ENCODE peak calls at places on chromosomes 6 and 20, in seven cellular contexts. One of them, this sample, is unnamed.
A peak's percentile ranks its signal among the peaks of the same experiment; 100 is the strongest.

GRCh38 chr20:54234991-54235390 is 27.1 kb downstream of the PFDN4 start:
- DNase-seq in CD8-positive, alpha-beta T cell: no peak
- DNase-seq in stimulated activated CD8-positive, alpha-beta memory T cell treated with anti-CD3 and anti-CD28 coated beads, Interleukin-7, amount 100 ng/mL, for 48 hours: no peak
- DNase-seq in GM13976: no peak
- DNase-seq in A549: no peak
- DNase-seq in naive thymus-derived CD8-positive, alpha-beta T cell: no peak
- DNase-seq in NCI-H2081: no peak
- DNase-seq in this sample: no peak

GRCh38 chr6:92577077-92577719 is 842.2 kb downstream of the EPHA7 start:
- DNase-seq in CD8-positive, alpha-beta T cell: no peak
- DNase-seq in stimulated activated CD8-positive, alpha-beta memory T cell treated with anti-CD3 and anti-CD28 coated beads, Interleukin-7, amount 100 ng/mL, for 48 hours: no peak
- DNase-seq in GM13976: no peak
- DNase-seq in A549: no peak
- DNase-seq in naive thymus-derived CD8-positive, alpha-beta T cell: no peak
- DNase-seq in NCI-H2081: no peak
- DNase-seq in this sample: peak; percentile 43

GRCh38 chr6:31776961-31777666 is at the start of gene VWA7:
- DNase-seq in CD8-positive, alpha-beta T cell: peak; percentile 60
- DNase-seq in stimulated activated CD8-positive, alpha-beta memory T cell treated with anti-CD3 and anti-CD28 coated beads, Interleukin-7, amount 100 ng/mL, for 48 hours: peak; percentile 78
- DNase-seq in GM13976: peak; percentile 95
- DNase-seq in A549: peak; percentile 87
- DNase-seq in naive thymus-derived CD8-positive, alpha-beta T cell: no peak
- DNase-seq in NCI-H2081: peak; percentile 37
- DNase-seq in this sample: peak; percentile 90

GRCh38 chr20:24747015-24747712 is 201.9 kb upstream of the CST7 start:
- DNase-seq in CD8-positive, alpha-beta T cell: no peak
- DNase-seq in stimulated activated CD8-positive, alpha-beta memory T cell treated with anti-CD3 and anti-CD28 coated beads, Interleukin-7, amount 100 ng/mL, for 48 hours: no peak
- DNase-seq in GM13976: no peak
- DNase-seq in A549: no peak
- DNase-seq in naive thymus-derived CD8-positive, alpha-beta T cell: no peak
- DNase-seq in NCI-H2081: no peak
- DNase-seq in this sample: no peak

GRCh38 chr6:11350294-11350693 is 117.8 kb upstream of the NEDD9 start:
- DNase-seq in CD8-positive, alpha-beta T cell: no peak
- DNase-seq in stimulated activated CD8-positive, alpha-beta memory T cell treated with anti-CD3 and anti-CD28 coated beads, Interleukin-7, amount 100 ng/mL, for 48 hours: no peak
- DNase-seq in GM13976: no peak
- DNase-seq in A549: no peak
- DNase-seq in naive thymus-derived CD8-positive, alpha-beta T cell: no peak
- DNase-seq in NCI-H2081: no peak
- DNase-seq in this sample: no peak

GRCh38 chr6:167504412-167504961 is 179.6 kb downstream of the TTLL2 start:
- DNase-seq in CD8-positive, alpha-beta T cell: no peak
- DNase-seq in stimulated activated CD8-positive, alpha-beta memory T cell treated with anti-CD3 and anti-CD28 coated beads, Interleukin-7, amount 100 ng/mL, for 48 hours: no peak
- DNase-seq in GM13976: no peak
- DNase-seq in A549: no peak
- DNase-seq in naive thymus-derived CD8-positive, alpha-beta T cell: no peak
- DNase-seq in NCI-H2081: no peak
- DNase-seq in this sample: no peak

GRCh38 chr6:163349001-163349680 is 65.4 kb upstream of the QKI start:
- DNase-seq in CD8-positive, alpha-beta T cell: no peak
- DNase-seq in stimulated activated CD8-positive, alpha-beta memory T cell treated with anti-CD3 and anti-CD28 coated beads, Interleukin-7, amount 100 ng/mL, for 48 hours: no peak
- DNase-seq in GM13976: no peak
- DNase-seq in A549: no peak
- DNase-seq in naive thymus-derived CD8-positive, alpha-beta T cell: no peak
- DNase-seq in NCI-H2081: no peak
- DNase-seq in this sample: no peak

GRCh38 chr6:38432479-38432878 is 207.2 kb downstream of the BTBD9 start:
- DNase-seq in CD8-positive, alpha-beta T cell: no peak
- DNase-seq in stimulated activated CD8-positive, alpha-beta memory T cell treated with anti-CD3 and anti-CD28 coated beads, Interleukin-7, amount 100 ng/mL, for 48 hours: no peak
- DNase-seq in GM13976: no peak
- DNase-seq in A549: no peak
- DNase-seq in naive thymus-derived CD8-positive, alpha-beta T cell: no peak
- DNase-seq in NCI-H2081: no peak
- DNase-seq in this sample: no peak

GRCh38 chr6:79146426-79146825 is 68.4 kb upstream of the PHIP start:
- DNase-seq in CD8-positive, alpha-beta T cell: no peak
- DNase-seq in stimulated activated CD8-positive, alpha-beta memory T cell treated with anti-CD3 and anti-CD28 coated beads, Interleukin-7, amount 100 ng/mL, for 48 hours: no peak
- DNase-seq in GM13976: no peak
- DNase-seq in A549: no peak
- DNase-seq in naive thymus-derived CD8-positive, alpha-beta T cell: no peak
- DNase-seq in NCI-H2081: no peak
- DNase-seq in this sample: no peak

GRCh38 chr20:33209789-33210188 is 7.4 kb upstream of the BPIFA3 start:
- DNase-seq in CD8-positive, alpha-beta T cell: peak; percentile 28
- DNase-seq in stimulated activated CD8-positive, alpha-beta memory T cell treated with anti-CD3 and anti-CD28 coated beads, Interleukin-7, amount 100 ng/mL, for 48 hours: no peak
- DNase-seq in GM13976: peak; percentile 58
- DNase-seq in A549: peak; percentile 43
- DNase-seq in naive thymus-derived CD8-positive, alpha-beta T cell: peak; percentile 22
- DNase-seq in NCI-H2081: no peak
- DNase-seq in this sample: peak; percentile 40

GRCh38 chr20:10557685-10558084 is 116.1 kb downstream of the JAG1 start:
- DNase-seq in CD8-positive, alpha-beta T cell: no peak
- DNase-seq in stimulated activated CD8-positive, alpha-beta memory T cell treated with anti-CD3 and anti-CD28 coated beads, Interleukin-7, amount 100 ng/mL, for 48 hours: no peak
- DNase-seq in GM13976: no peak
- DNase-seq in A549: peak; percentile 25
- DNase-seq in naive thymus-derived CD8-positive, alpha-beta T cell: no peak
- DNase-seq in NCI-H2081: no peak
- DNase-seq in this sample: no peak

GRCh38 chr6:166949533-166950442 is 6.6 kb downstream of the RNASET2 start:
- DNase-seq in CD8-positive, alpha-beta T cell: no peak
- DNase-seq in stimulated activated CD8-positive, alpha-beta memory T cell treated with anti-CD3 and anti-CD28 coated beads, Interleukin-7, amount 100 ng/mL, for 48 hours: no peak
- DNase-seq in GM13976: no peak
- DNase-seq in A549: no peak
- DNase-seq in naive thymus-derived CD8-positive, alpha-beta T cell: no peak
- DNase-seq in NCI-H2081: no peak
- DNase-seq in this sample: no peak

GRCh38 chr6:140537834-140538680 is 1163.6 kb upstream of the CITED2 start:
- DNase-seq in CD8-positive, alpha-beta T cell: no peak
- DNase-seq in stimulated activated CD8-positive, alpha-beta memory T cell treated with anti-CD3 and anti-CD28 coated beads, Interleukin-7, amount 100 ng/mL, for 48 hours: no peak
- DNase-seq in GM13976: no peak
- DNase-seq in A549: peak; percentile 79
- DNase-seq in naive thymus-derived CD8-positive, alpha-beta T cell: no peak
- DNase-seq in NCI-H2081: no peak
- DNase-seq in this sample: peak; percentile 91

GRCh38 chr20:4341804-4342560 is 326.6 kb upstream of the RNF24 start:
- DNase-seq in CD8-positive, alpha-beta T cell: no peak
- DNase-seq in stimulated activated CD8-positive, alpha-beta memory T cell treated with anti-CD3 and anti-CD28 coated beads, Interleukin-7, amount 100 ng/mL, for 48 hours: no peak
- DNase-seq in GM13976: no peak
- DNase-seq in A549: no peak
- DNase-seq in naive thymus-derived CD8-positive, alpha-beta T cell: no peak
- DNase-seq in NCI-H2081: no peak
- DNase-seq in this sample: peak; percentile 87

GRCh38 chr6:119626884-119627619 is 277.5 kb upstream of the MAN1A1 start:
- DNase-seq in CD8-positive, alpha-beta T cell: no peak
- DNase-seq in stimulated activated CD8-positive, alpha-beta memory T cell treated with anti-CD3 and anti-CD28 coated beads, Interleukin-7, amount 100 ng/mL, for 48 hours: no peak
- DNase-seq in GM13976: no peak
- DNase-seq in A549: no peak
- DNase-seq in naive thymus-derived CD8-positive, alpha-beta T cell: no peak
- DNase-seq in NCI-H2081: no peak
- DNase-seq in this sample: peak; percentile 3

GRCh38 chr20:4060856-4061440 is 45.6 kb upstream of the RNF24 start:
- DNase-seq in CD8-positive, alpha-beta T cell: no peak
- DNase-seq in stimulated activated CD8-positive, alpha-beta memory T cell treated with anti-CD3 and anti-CD28 coated beads, Interleukin-7, amount 100 ng/mL, for 48 hours: no peak
- DNase-seq in GM13976: no peak
- DNase-seq in A549: no peak
- DNase-seq in naive thymus-derived CD8-positive, alpha-beta T cell: no peak
- DNase-seq in NCI-H2081: no peak
- DNase-seq in this sample: no peak

GRCh38 chr20:15491564-15491963 is 1081.7 kb downstream of the KIF16B start:
- DNase-seq in CD8-positive, alpha-beta T cell: no peak
- DNase-seq in stimulated activated CD8-positive, alpha-beta memory T cell treated with anti-CD3 and anti-CD28 coated beads, Interleukin-7, amount 100 ng/mL, for 48 hours: no peak
- DNase-seq in GM13976: no peak
- DNase-seq in A549: peak; percentile 11
- DNase-seq in naive thymus-derived CD8-positive, alpha-beta T cell: no peak
- DNase-seq in NCI-H2081: no peak
- DNase-seq in this sample: peak; percentile 14

GRCh38 chr6:15781333-15781732 is 118.5 kb upstream of the DTNBP1 start:
- DNase-seq in CD8-positive, alpha-beta T cell: no peak
- DNase-seq in stimulated activated CD8-positive, alpha-beta memory T cell treated with anti-CD3 and anti-CD28 coated beads, Interleukin-7, amount 100 ng/mL, for 48 hours: no peak
- DNase-seq in GM13976: no peak
- DNase-seq in A549: no peak
- DNase-seq in naive thymus-derived CD8-positive, alpha-beta T cell: no peak
- DNase-seq in NCI-H2081: no peak
- DNase-seq in this sample: no peak

GRCh38 chr6:68229566-68229965 is 405.5 kb upstream of the ADGRB3 start:
- DNase-seq in CD8-positive, alpha-beta T cell: no peak
- DNase-seq in stimulated activated CD8-positive, alpha-beta memory T cell treated with anti-CD3 and anti-CD28 coated beads, Interleukin-7, amount 100 ng/mL, for 48 hours: no peak
- DNase-seq in GM13976: no peak
- DNase-seq in A549: no peak
- DNase-seq in naive thymus-derived CD8-positive, alpha-beta T cell: no peak
- DNase-seq in NCI-H2081: no peak
- DNase-seq in this sample: no peak

GRCh38 chr6:71349976-71350615 is 61.5 kb downstream of the OGFRL1 start:
- DNase-seq in CD8-positive, alpha-beta T cell: no peak
- DNase-seq in stimulated activated CD8-positive, alpha-beta memory T cell treated with anti-CD3 and anti-CD28 coated beads, Interleukin-7, amount 100 ng/mL, for 48 hours: no peak
- DNase-seq in GM13976: no peak
- DNase-seq in A549: no peak
- DNase-seq in naive thymus-derived CD8-positive, alpha-beta T cell: no peak
- DNase-seq in NCI-H2081: no peak
- DNase-seq in this sample: no peak

GRCh38 chr6:134706153-134706552 is 243.7 kb downstream of the ALDH8A1 start:
- DNase-seq in CD8-positive, alpha-beta T cell: no peak
- DNase-seq in stimulated activated CD8-positive, alpha-beta memory T cell treated with anti-CD3 and anti-CD28 coated beads, Interleukin-7, amount 100 ng/mL, for 48 hours: no peak
- DNase-seq in GM13976: no peak
- DNase-seq in A549: no peak
- DNase-seq in naive thymus-derived CD8-positive, alpha-beta T cell: no peak
- DNase-seq in NCI-H2081: no peak
- DNase-seq in this sample: no peak

GRCh38 chr6:90548001-90548400 is 38.9 kb downstream of the MAP3K7 start:
- DNase-seq in CD8-positive, alpha-beta T cell: no peak
- DNase-seq in stimulated activated CD8-positive, alpha-beta memory T cell treated with anti-CD3 and anti-CD28 coated beads, Interleukin-7, amount 100 ng/mL, for 48 hours: no peak
- DNase-seq in GM13976: no peak
- DNase-seq in A549: no peak
- DNase-seq in naive thymus-derived CD8-positive, alpha-beta T cell: no peak
- DNase-seq in NCI-H2081: no peak
- DNase-seq in this sample: no peak

GRCh38 chr6:141313986-141314385 is 818.7 kb upstream of the GJE1 start:
- DNase-seq in CD8-positive, alpha-beta T cell: no peak
- DNase-seq in stimulated activated CD8-positive, alpha-beta memory T cell treated with anti-CD3 and anti-CD28 coated beads, Interleukin-7, amount 100 ng/mL, for 48 hours: no peak
- DNase-seq in GM13976: no peak
- DNase-seq in A549: no peak
- DNase-seq in naive thymus-derived CD8-positive, alpha-beta T cell: no peak
- DNase-seq in NCI-H2081: no peak
- DNase-seq in this sample: no peak

GRCh38 chr20:62019881-62020492 is 45.7 kb downstream of the TAF4 start:
- DNase-seq in CD8-positive, alpha-beta T cell: no peak
- DNase-seq in stimulated activated CD8-positive, alpha-beta memory T cell treated with anti-CD3 and anti-CD28 coated beads, Interleukin-7, amount 100 ng/mL, for 48 hours: no peak
- DNase-seq in GM13976: no peak
- DNase-seq in A549: no peak
- DNase-seq in naive thymus-derived CD8-positive, alpha-beta T cell: no peak
- DNase-seq in NCI-H2081: no peak
- DNase-seq in this sample: no peak

GRCh38 chr6:141252828-141253608 is 879.7 kb upstream of the GJE1 start:
- DNase-seq in CD8-positive, alpha-beta T cell: no peak
- DNase-seq in stimulated activated CD8-positive, alpha-beta memory T cell treated with anti-CD3 and anti-CD28 coated beads, Interleukin-7, amount 100 ng/mL, for 48 hours: no peak
- DNase-seq in GM13976: no peak
- DNase-seq in A549: no peak
- DNase-seq in naive thymus-derived CD8-positive, alpha-beta T cell: no peak
- DNase-seq in NCI-H2081: no peak
- DNase-seq in this sample: no peak

GRCh38 chr6:65776332-65776731 is 69.3 kb upstream of the EYS start:
- DNase-seq in CD8-positive, alpha-beta T cell: no peak
- DNase-seq in stimulated activated CD8-positive, alpha-beta memory T cell treated with anti-CD3 and anti-CD28 coated beads, Interleukin-7, amount 100 ng/mL, for 48 hours: no peak
- DNase-seq in GM13976: no peak
- DNase-seq in A549: peak; percentile 7
- DNase-seq in naive thymus-derived CD8-positive, alpha-beta T cell: no peak
- DNase-seq in NCI-H2081: no peak
- DNase-seq in this sample: no peak

GRCh38 chr20:2093883-2094282 is 7.7 kb upstream of the STK35 start:
- DNase-seq in CD8-positive, alpha-beta T cell: no peak
- DNase-seq in stimulated activated CD8-positive, alpha-beta memory T cell treated with anti-CD3 and anti-CD28 coated beads, Interleukin-7, amount 100 ng/mL, for 48 hours: no peak
- DNase-seq in GM13976: no peak
- DNase-seq in A549: no peak
- DNase-seq in naive thymus-derived CD8-positive, alpha-beta T cell: no peak
- DNase-seq in NCI-H2081: no peak
- DNase-seq in this sample: no peak

GRCh38 chr6:113858067-113858604 is 991 bp downstream of the MARCKS start:
- DNase-seq in CD8-positive, alpha-beta T cell: no peak
- DNase-seq in stimulated activated CD8-positive, alpha-beta memory T cell treated with anti-CD3 and anti-CD28 coated beads, Interleukin-7, amount 100 ng/mL, for 48 hours: no peak
- DNase-seq in GM13976: peak; percentile 41
- DNase-seq in A549: peak; percentile 38
- DNase-seq in naive thymus-derived CD8-positive, alpha-beta T cell: no peak
- DNase-seq in NCI-H2081: peak; percentile 8
- DNase-seq in this sample: peak; percentile 8

GRCh38 chr6:10598084-10598960 is 77.2 kb downstream of the GCNT2 start:
- DNase-seq in CD8-positive, alpha-beta T cell: no peak
- DNase-seq in stimulated activated CD8-positive, alpha-beta memory T cell treated with anti-CD3 and anti-CD28 coated beads, Interleukin-7, amount 100 ng/mL, for 48 hours: no peak
- DNase-seq in GM13976: no peak
- DNase-seq in A549: no peak
- DNase-seq in naive thymus-derived CD8-positive, alpha-beta T cell: no peak
- DNase-seq in NCI-H2081: no peak
- DNase-seq in this sample: no peak

GRCh38 chr6:156193381-156193780 is 583.8 kb upstream of the ARID1B start:
- DNase-seq in CD8-positive, alpha-beta T cell: no peak
- DNase-seq in stimulated activated CD8-positive, alpha-beta memory T cell treated with anti-CD3 and anti-CD28 coated beads, Interleukin-7, amount 100 ng/mL, for 48 hours: no peak
- DNase-seq in GM13976: no peak
- DNase-seq in A549: no peak
- DNase-seq in naive thymus-derived CD8-positive, alpha-beta T cell: no peak
- DNase-seq in NCI-H2081: no peak
- DNase-seq in this sample: no peak

GRCh38 chr20:43388267-43389081 is 69.2 kb upstream of the SRSF6 start:
- DNase-seq in CD8-positive, alpha-beta T cell: no peak
- DNase-seq in stimulated activated CD8-positive, alpha-beta memory T cell treated with anti-CD3 and anti-CD28 coated beads, Interleukin-7, amount 100 ng/mL, for 48 hours: no peak
- DNase-seq in GM13976: no peak
- DNase-seq in A549: no peak
- DNase-seq in naive thymus-derived CD8-positive, alpha-beta T cell: no peak
- DNase-seq in NCI-H2081: no peak
- DNase-seq in this sample: no peak

GRCh38 chr6:32427218-32427617 is 12.5 kb upstream of the HLA-DRA start:
- DNase-seq in CD8-positive, alpha-beta T cell: no peak
- DNase-seq in stimulated activated CD8-positive, alpha-beta memory T cell treated with anti-CD3 and anti-CD28 coated beads, Interleukin-7, amount 100 ng/mL, for 48 hours: no peak
- DNase-seq in GM13976: no peak
- DNase-seq in A549: no peak
- DNase-seq in naive thymus-derived CD8-positive, alpha-beta T cell: no peak
- DNase-seq in NCI-H2081: no peak
- DNase-seq in this sample: no peak

GRCh38 chr6:124881898-124882579 is 80.2 kb upstream of the RNF217 start:
- DNase-seq in CD8-positive, alpha-beta T cell: no peak
- DNase-seq in stimulated activated CD8-positive, alpha-beta memory T cell treated with anti-CD3 and anti-CD28 coated beads, Interleukin-7, amount 100 ng/mL, for 48 hours: no peak
- DNase-seq in GM13976: no peak
- DNase-seq in A549: peak; percentile 47
- DNase-seq in naive thymus-derived CD8-positive, alpha-beta T cell: no peak
- DNase-seq in NCI-H2081: no peak
- DNase-seq in this sample: peak; percentile 9

GRCh38 chr6:169684056-169684455 is 17.8 kb downstream of the WDR27 start:
- DNase-seq in CD8-positive, alpha-beta T cell: no peak
- DNase-seq in stimulated activated CD8-positive, alpha-beta memory T cell treated with anti-CD3 and anti-CD28 coated beads, Interleukin-7, amount 100 ng/mL, for 48 hours: no peak
- DNase-seq in GM13976: no peak
- DNase-seq in A549: no peak
- DNase-seq in naive thymus-derived CD8-positive, alpha-beta T cell: no peak
- DNase-seq in NCI-H2081: no peak
- DNase-seq in this sample: no peak

GRCh38 chr6:149012040-149012545 is 265.3 kb downstream of the UST start:
- DNase-seq in CD8-positive, alpha-beta T cell: no peak
- DNase-seq in stimulated activated CD8-positive, alpha-beta memory T cell treated with anti-CD3 and anti-CD28 coated beads, Interleukin-7, amount 100 ng/mL, for 48 hours: no peak
- DNase-seq in GM13976: no peak
- DNase-seq in A549: peak; percentile 81
- DNase-seq in naive thymus-derived CD8-positive, alpha-beta T cell: no peak
- DNase-seq in NCI-H2081: no peak
- DNase-seq in this sample: peak; percentile 79

GRCh38 chr20:25050501-25051350 is 7.2 kb downstream of the ACSS1 start:
- DNase-seq in CD8-positive, alpha-beta T cell: no peak
- DNase-seq in stimulated activated CD8-positive, alpha-beta memory T cell treated with anti-CD3 and anti-CD28 coated beads, Interleukin-7, amount 100 ng/mL, for 48 hours: no peak
- DNase-seq in GM13976: no peak
- DNase-seq in A549: no peak
- DNase-seq in naive thymus-derived CD8-positive, alpha-beta T cell: no peak
- DNase-seq in NCI-H2081: no peak
- DNase-seq in this sample: no peak

GRCh38 chr6:118788702-118789101 is 105.2 kb upstream of the ASF1A start:
- DNase-seq in CD8-positive, alpha-beta T cell: no peak
- DNase-seq in stimulated activated CD8-positive, alpha-beta memory T cell treated with anti-CD3 and anti-CD28 coated beads, Interleukin-7, amount 100 ng/mL, for 48 hours: no peak
- DNase-seq in GM13976: no peak
- DNase-seq in A549: no peak
- DNase-seq in naive thymus-derived CD8-positive, alpha-beta T cell: no peak
- DNase-seq in NCI-H2081: no peak
- DNase-seq in this sample: no peak